ENCODE peak calls at places on chromosome X, in six cellular contexts. B is fibroblast of mammary gland, W is ovary, S is AG04449, U is heart right ventricle, J is astrocyte of the spinal cord. Y is an unnamed sample.

GRCh38 chrX:13764765-13765164 is 30.2 kb downstream of the OFD1 start:
- DNase-seq in B (peak), W (no peak), S (no peak), U (no peak), J (peak), Y (no peak)

GRCh38 chrX:53317365-53318069 is 36.1 kb upstream of the IQSEC2 start:
- DNase-seq in B (peak), W (peak), S (no peak), U (peak), J (peak), Y (no peak)

GRCh38 chrX:118655561-118656246 is 71.7 kb upstream of the IL13RA1 start:
- DNase-seq in B (peak), W (no peak), S (no peak), U (no peak), J (peak), Y (no peak)

GRCh38 chrX:122218666-122219065 is 965.4 kb upstream of the GRIA3 start:
- DNase-seq in B (no peak), W (no peak), S (no peak), U (no peak), J (no peak), Y (no peak)

GRCh38 chrX:134418317-134419113 is 41.5 kb upstream of the HPRT1 start:
- DNase-seq in B (no peak), W (no peak), S (no peak), U (no peak), J (no peak), Y (no peak)

GRCh38 chrX:13533726-13534125 is 35.7 kb upstream of the EGFL6 start:
- DNase-seq in B (peak), W (no peak), S (no peak), U (no peak), J (peak), Y (no peak)

GRCh38 chrX:1661048-1661921 is 46.4 kb downstream of the ASMT start:
- DNase-seq in B (no peak), W (no peak), S (no peak), U (no peak), J (no peak), Y (no peak)

GRCh38 chrX:19566359-19567141 is 51.2 kb upstream of the MAP3K15 start:
- DNase-seq in B (peak), W (no peak), S (no peak), U (no peak), J (peak), Y (no peak)

GRCh38 chrX:28586891-28587635 is at the start of gene IL1RAPL1:
- DNase-seq in B (peak), W (no peak), S (no peak), U (no peak), J (peak), Y (no peak)

GRCh38 chrX:70635227-70635626 is 190.6 kb downstream of the DLG3 start:
- DNase-seq in B (no peak), W (no peak), S (no peak), U (no peak), J (no peak), Y (no peak)

GRCh38 chrX:37722595-37722994 is 37.0 kb downstream of the XK start:
- DNase-seq in B (no peak), W (no peak), S (no peak), U (no peak), J (no peak), Y (no peak)

GRCh38 chrX:153886915-153887314 is 942 bp upstream of the L1CAM start:
- DNase-seq in B (no peak), W (no peak), S (no peak), U (no peak), J (no peak), Y (no peak)

GRCh38 chrX:50211510-50211909 is 6.9 kb downstream of the CCNB3 start:
- DNase-seq in B (peak), W (no peak), S (no peak), U (no peak), J (no peak), Y (no peak)

GRCh38 chrX:134435894-134436293 is 24.1 kb upstream of the HPRT1 start:
- DNase-seq in B (no peak), W (no peak), S (no peak), U (no peak), J (no peak), Y (no peak)

GRCh38 chrX:82591421-82591820 is 916.7 kb upstream of the POU3F4 start:
- DNase-seq in B (no peak), W (no peak), S (no peak), U (no peak), J (no peak), Y (no peak)

GRCh38 chrX:153388722-153389459 is 12.3 kb downstream of the PNMA6E start:
- DNase-seq in B (no peak), W (no peak), S (no peak), U (no peak), J (no peak), Y (no peak)

GRCh38 chrX:21675931-21676330 is 17.8 kb upstream of the KLHL34 start:
- DNase-seq in B (no peak), W (no peak), S (no peak), U (no peak), J (no peak), Y (no peak)

GRCh38 chrX:106963111-106963510 is 36.9 kb downstream of the MORC4 start:
- DNase-seq in B (no peak), W (no peak), S (no peak), U (no peak), J (no peak), Y (no peak)
- H3K4me3 ChIP-seq in B (no peak), W (no peak), S (no peak), U (no peak), J (no peak), Y (no peak)

GRCh38 chrX:44494357-44494756 is 48.3 kb downstream of the FUNDC1 start:
- DNase-seq in B (no peak), W (no peak), S (no peak), U (no peak), J (no peak), Y (no peak)
- TF ChIP-seq CTCF in B (no peak), W (no peak), S (no peak), U (no peak), J (no peak), Y (no peak)

DNA sequence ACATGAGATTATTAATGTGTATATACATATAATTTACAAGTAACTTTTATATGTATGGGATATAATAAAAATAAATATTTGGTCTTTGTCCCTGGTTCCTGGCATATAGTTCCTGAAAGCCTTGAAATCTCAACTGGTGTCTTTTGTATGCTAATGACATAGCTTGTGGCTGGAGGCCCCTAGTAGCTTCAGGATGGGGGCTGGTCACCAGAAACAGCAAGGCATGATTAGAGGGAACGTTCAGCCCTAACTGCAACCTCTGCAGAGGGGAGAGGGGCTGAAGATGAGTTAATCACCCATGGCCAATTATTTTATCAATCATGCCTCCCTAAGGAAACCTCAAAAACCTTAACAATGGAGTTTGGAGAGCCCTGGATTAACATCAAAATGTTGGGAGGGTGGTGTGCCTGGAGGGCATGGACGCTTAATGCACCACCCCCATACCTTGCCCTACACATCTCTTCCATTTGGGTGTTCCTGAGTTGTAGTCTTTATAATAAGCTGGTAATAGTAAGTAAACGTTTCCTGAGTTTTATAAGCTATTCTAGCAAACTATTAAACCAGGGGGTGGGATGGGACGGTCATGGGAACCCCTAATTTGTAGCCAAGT is 21.3 kb downstream of the PIN4 start:
- DNase-seq in B (no peak), W (no peak), S (no peak), U (no peak), J (no peak), Y (no peak)
- H3K4me3 ChIP-seq in B (no peak), W (no peak), S (no peak), U (no peak), J (no peak), Y (no peak)

GRCh38 chrX:42697544-42697943 is 80.4 kb downstream of the PPP1R2C start:
- DNase-seq in B (no peak), W (no peak), S (no peak), U (no peak), J (no peak), Y (no peak)

GRCh38 chrX:42694260-42694815 is 83.6 kb downstream of the PPP1R2C start:
- DNase-seq in B (no peak), W (no peak), S (no peak), U (no peak), J (no peak), Y (no peak)

GRCh38 chrX:42695800-42696358 is 82.1 kb downstream of the PPP1R2C start:
- DNase-seq in B (no peak), W (no peak), S (no peak), U (no peak), J (no peak), Y (no peak)

GRCh38 chrX:42691196-42691595 is 86.8 kb downstream of the PPP1R2C start:
- DNase-seq in B (no peak), W (no peak), S (no peak), U (no peak), J (no peak), Y (no peak)

DNA sequence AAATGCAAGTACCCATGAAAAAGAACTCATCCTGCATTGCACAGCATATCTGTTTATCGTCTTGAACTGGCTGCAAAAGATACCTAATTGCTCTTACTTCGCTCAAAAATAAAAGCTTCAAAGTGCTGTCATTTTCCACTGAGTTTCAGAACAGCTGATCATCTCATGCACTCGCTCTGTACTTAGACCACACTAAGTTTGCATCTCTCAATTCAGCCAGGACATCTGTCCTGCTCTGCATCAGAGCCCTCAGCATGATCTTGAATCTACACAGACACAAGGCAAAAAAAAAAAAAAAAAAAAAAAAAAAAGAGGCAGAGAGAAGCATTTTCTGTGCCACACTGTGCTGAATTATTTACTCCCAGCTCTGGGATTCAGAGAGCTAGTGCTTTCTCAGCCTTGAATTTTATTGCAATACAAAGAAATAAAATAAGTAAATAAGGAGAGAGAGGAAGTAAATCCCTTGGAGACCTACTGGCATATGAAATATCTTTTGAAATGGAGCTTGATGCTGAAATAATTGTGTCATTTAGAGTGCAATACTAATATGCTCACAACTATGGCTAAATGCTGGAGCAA is 81.3 kb downstream of the PPP1R2C start:
- DNase-seq in B (no peak), W (no peak), S (no peak), U (no peak), J (no peak), Y (no peak)
- TF ChIP-seq CTCF in B (no peak), W (no peak), S (no peak), U (no peak), J (no peak), Y (no peak)

GRCh38 chrX:131073607-131074006 is 15.5 kb downstream of the ARHGAP36 start:
- DNase-seq in B (no peak), W (no peak), S (no peak), U (no peak), J (no peak), Y (no peak)
- H3K4me3 ChIP-seq in B (no peak), W (no peak), S (no peak), U (no peak), J (no peak), Y (no peak)

DNA sequence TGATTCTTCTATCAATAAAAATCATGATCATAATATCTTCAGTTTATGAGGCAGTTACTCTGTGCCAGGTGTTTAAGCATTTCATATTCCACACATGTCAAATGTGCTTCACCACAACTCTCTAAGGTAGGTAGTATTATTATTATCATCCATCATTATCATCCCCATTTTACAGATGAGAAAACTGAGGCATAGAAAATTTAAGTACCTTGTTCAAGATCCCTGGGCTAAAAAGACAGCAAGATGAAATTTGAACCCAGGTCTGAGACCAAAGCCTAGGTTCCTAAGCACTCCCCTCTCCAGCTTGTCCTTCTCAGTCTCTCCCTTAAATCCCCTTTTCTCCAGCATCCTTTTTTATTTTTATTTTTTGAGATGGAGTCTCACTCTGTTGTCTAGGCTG is 33.4 kb downstream of the SEPTIN6 start:
- DNase-seq in B (no peak), W (no peak), S (no peak), U (no peak), J (no peak), Y (no peak)
- TF ChIP-seq CTCF in B (no peak), W (no peak), S (no peak), U (no peak), J (no peak), Y (no peak)

GRCh38 chrX:133410555-133410954 is 4.7 kb downstream of the GPC4 start:
- DNase-seq in B (no peak), W (no peak), S (no peak), U (no peak), J (no peak), Y (no peak)
- H3K4me3 ChIP-seq in B (no peak), W (no peak), S (no peak), U (no peak), J (no peak), Y (no peak)

DNA sequence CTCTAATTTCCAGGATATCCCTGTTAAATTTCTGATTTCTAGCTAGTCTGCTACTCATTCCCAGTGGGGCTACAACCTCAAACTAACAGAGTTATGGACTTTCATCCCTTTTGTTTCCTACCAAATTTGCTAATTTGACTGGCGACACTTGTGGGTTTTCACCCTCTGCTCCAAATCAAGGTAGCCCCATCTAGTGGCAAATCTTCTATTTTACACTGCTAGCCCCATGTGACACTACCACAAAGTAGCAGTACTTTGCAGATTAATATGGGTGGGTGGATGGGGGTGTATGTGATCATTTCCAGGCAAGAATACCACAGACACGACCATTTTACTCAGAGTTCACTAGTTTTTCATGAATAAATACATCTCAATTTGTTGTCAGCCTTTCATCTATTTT is 150.3 kb downstream of the MSL3 start:
- DNase-seq in B (peak), W (no peak), S (no peak), U (no peak), J (peak), Y (no peak)
- TF ChIP-seq CTCF in B (peak), W (no peak), S (peak), U (no peak), J (peak), Y (no peak)